ENCODE peak calls at places on chromosomes 11 and 22, in seven cellular contexts. U, F, H, G, T, K and I are unnamed samples.

GRCh38 chr22:42711895-42712837 is 8.5 kb downstream of the A4GALT start:
- DNase-seq in G (no peak), K (no peak), T (no peak), H (no peak), U (no peak), F (no peak), I (no peak)

GRCh38 chr22:28414017-28414416 is 265.6 kb downstream of the TTC28 start:
- DNase-seq in G (no peak), H (peak; percentile 72), K (no peak), T (peak; percentile 16), F (no peak), U (no peak), I (no peak)

GRCh38 chr22:17120281-17120680 is 879 bp downstream of the TMEM121B start:
- DNase-seq in G (peak; percentile 77), T (peak; percentile 66), U (peak; percentile 76), F (peak; percentile 19), H (peak; percentile 50), K (peak; percentile 57), I (no peak)

GRCh38 chr11:88284306-88285057 is 53.1 kb downstream of the CTSC start:
- DNase-seq in T (no peak), U (no peak), H (peak; percentile 68), G (no peak), K (no peak), F (peak; percentile 64), I (no peak)

GRCh38 chr11:93608280-93608862 is 53.1 kb upstream of the CEP295 start:
- DNase-seq in T (no peak), K (no peak), H (no peak), G (no peak), F (no peak), U (no peak), I (no peak)

GRCh38 chr11:64150481-64151239 is 15.3 kb downstream of the MACROD1 start:
- DNase-seq in H (no peak), U (no peak), F (no peak), K (no peak), T (no peak), G (no peak), I (no peak)

GRCh38 chr22:42742940-42743339 is 22.3 kb upstream of the A4GALT start:
- DNase-seq in U (no peak), G (no peak), F (peak; percentile 60), H (no peak), T (peak; percentile 40), K (peak; percentile 77), I (no peak)

GRCh38 chr22:35349368-35349703 is 31.6 kb upstream of the HMOX1 start:
- DNase-seq in F (no peak), H (no peak), K (no peak), G (no peak), T (no peak), U (no peak), I (no peak)

GRCh38 chr11:10742460-10743208 is 8.4 kb upstream of the CTR9 start:
- DNase-seq in T (peak; percentile 59), H (peak; percentile 45), U (no peak), F (peak; percentile 56), K (no peak), G (no peak), I (peak; percentile 66)

GRCh38 chr11:57434640-57435546 is 8.0 kb upstream of the SLC43A3 start:
- DNase-seq in H (peak; percentile 97), U (no peak), T (peak; percentile 93), G (no peak), K (no peak), F (peak; percentile 97), I (peak; percentile 94)

GRCh38 chr11:26442131-26442530 is 110.2 kb downstream of the ANO3 start:
- DNase-seq in K (no peak), G (no peak), U (no peak), H (peak; percentile 2), T (peak; percentile 97), F (peak; percentile 88), I (peak; percentile 54)

GRCh38 chr11:43447124-43447523 is 88.4 kb downstream of the TTC17 start:
- DNase-seq in H (peak; percentile 17), U (no peak), G (no peak), K (no peak), T (no peak), F (no peak), I (no peak)

GRCh38 chr11:118008271-118008903 is 22.2 kb downstream of the IL10RA start:
- DNase-seq in G (no peak), F (no peak), U (no peak), K (no peak), H (no peak), T (no peak), I (no peak)

GRCh38 chr22:20531404-20532181 is 24.2 kb downstream of the MED15 start:
- DNase-seq in K (peak; percentile 69), H (peak; percentile 86), G (no peak), F (peak; percentile 95), U (peak; percentile 84), T (peak; percentile 94), I (no peak)

GRCh38 chr11:118621071-118621815 is 13.8 kb downstream of the PHLDB1 start:
- DNase-seq in G (no peak), K (peak; percentile 91), H (peak; percentile 90), F (peak; percentile 86), U (peak; percentile 94), T (peak; percentile 94), I (no peak)

GRCh38 chr11:101180481-101180880 is 50.9 kb upstream of the PGR start:
- DNase-seq in G (no peak), K (no peak), U (no peak), T (no peak), H (no peak), F (no peak), I (no peak)

GRCh38 chr11:20397281-20397680 is 9.8 kb downstream of the PRMT3 start:
- DNase-seq in T (peak; percentile 60), U (no peak), F (peak; percentile 74), H (peak; percentile 80), G (no peak), K (peak; percentile 45), I (peak; percentile 17)

GRCh38 chr22:36086170-36086490 is 57.5 kb upstream of the RBFOX2 start:
- DNase-seq in H (no peak), F (peak; percentile 21), T (no peak), G (no peak), U (no peak), K (no peak), I (no peak)

GRCh38 chr11:95891423-95892177 is 32.3 kb downstream of the MTMR2 start:
- DNase-seq in F (peak; percentile 38), K (no peak), T (no peak), G (no peak), H (peak; percentile 76), U (no peak), I (no peak)

GRCh38 chr11:9138612-9139579 is 47.5 kb upstream of the SCUBE2 start:
- DNase-seq in F (peak; percentile 95), H (peak; percentile 86), U (peak; percentile 53), K (no peak), T (peak; percentile 92), G (no peak), I (peak; percentile 64)

GRCh38 chr11:110110854-110111253 is 17.7 kb downstream of the ZC3H12C start:
- DNase-seq in T (no peak), H (no peak), K (no peak), G (no peak), F (no peak), U (no peak), I (no peak)

GRCh38 chr22:26041931-26042330 is 127.3 kb upstream of the SEZ6L start:
- DNase-seq in G (no peak), K (no peak), T (no peak), U (no peak), H (no peak), F (no peak), I (no peak)

GRCh38 chr11:115961168-115962003 is 457.2 kb upstream of the CADM1 start:
- DNase-seq in K (peak; percentile 60), G (no peak), H (no peak), U (no peak), T (no peak), F (no peak), I (no peak)

GRCh38 chr11:64146036-64146943 is 19.6 kb downstream of the MACROD1 start:
- DNase-seq in U (peak; percentile 68), K (peak; percentile 52), T (peak; percentile 65), G (no peak), H (peak; percentile 53), F (peak; percentile 53), I (no peak)

GRCh38 chr22:35883028-35883620 is 145.5 kb downstream of the RBFOX2 start:
- DNase-seq in F (peak; percentile 53), H (peak; percentile 39), K (no peak), U (no peak), T (peak; percentile 73), G (no peak), I (no peak)

DNA sequence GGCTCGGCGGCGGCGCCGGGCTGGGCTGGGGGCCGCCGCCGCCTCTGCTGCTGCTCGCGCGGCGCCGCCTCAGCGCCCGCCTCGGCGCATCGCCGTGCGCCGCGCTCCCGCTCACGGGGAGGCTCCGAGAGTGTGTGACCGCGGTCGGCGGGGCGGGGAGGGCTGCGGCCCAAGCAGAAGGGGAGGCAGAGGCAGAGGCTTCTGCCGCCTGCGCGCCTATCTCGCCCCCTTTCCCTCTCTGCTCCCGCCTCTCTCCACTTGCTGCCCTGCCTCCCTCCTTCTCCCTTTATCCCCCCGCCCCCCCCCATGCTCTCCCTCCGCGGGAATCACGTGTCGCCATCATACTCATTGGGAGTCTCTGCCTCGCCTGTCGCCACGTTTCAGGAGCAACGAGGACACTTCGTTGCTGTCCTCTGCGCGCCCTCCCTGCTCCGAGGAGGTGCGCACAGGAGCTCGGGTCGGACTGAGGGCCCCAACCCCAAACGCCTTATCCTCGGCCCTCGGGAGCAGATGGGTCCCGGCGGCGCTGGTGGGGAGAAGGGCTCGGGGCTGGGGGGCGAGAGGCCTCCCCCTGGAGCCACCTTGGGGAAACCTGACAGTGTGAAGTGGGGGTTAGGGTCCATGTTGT is at the start of gene GUCY1A2:
- DNase-seq in T (peak; percentile 41), G (peak; percentile 38), U (peak; percentile 44), F (peak; percentile 9), K (peak; percentile 44), H (peak; percentile 5), I (no peak)
- H3K4me3 ChIP-seq in T (peak within 1 kb of the TSS; percentile 49), G (peak within 1 kb of the TSS; percentile 86), U (peak within 1 kb of the TSS; percentile 41), F (peak within 1 kb of the TSS; percentile 58), K (peak within 1 kb of the TSS; percentile 75), H (peak within 1 kb of the TSS; percentile 59), I (peak within 1 kb of the TSS; percentile 42)

DNA sequence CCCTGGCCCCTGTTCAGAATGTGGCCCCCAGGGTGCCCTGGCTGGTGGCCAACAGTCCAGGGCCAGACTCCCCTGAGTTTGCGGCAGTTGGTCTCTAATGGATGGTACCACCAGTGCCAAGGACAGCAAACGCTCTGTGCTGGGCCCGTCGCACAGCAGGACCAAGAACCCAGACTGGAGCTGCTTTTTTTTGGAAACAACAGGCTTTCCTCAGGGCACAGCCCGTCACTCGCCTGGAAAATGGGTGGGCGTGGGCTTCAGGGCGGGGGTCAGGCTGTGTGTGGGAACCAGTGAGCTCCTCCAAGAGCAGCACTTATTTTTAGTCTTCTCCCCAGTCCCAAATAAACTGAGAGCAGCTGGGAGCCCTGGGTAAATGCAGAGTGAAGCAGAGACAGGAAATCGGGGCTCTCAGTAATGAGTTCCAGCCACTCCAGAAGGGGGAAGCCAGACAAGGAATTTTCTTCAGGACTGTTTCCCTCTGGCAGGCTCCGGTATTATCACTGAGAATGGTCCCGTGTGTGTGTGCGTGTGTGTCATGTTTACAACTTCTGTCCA is 62.9 kb downstream of the PPFIBP2 start:
- DNase-seq in U (peak; percentile 75), F (peak; percentile 18), K (peak; percentile 40), G (no peak), T (peak; percentile 72), H (peak; percentile 39), I (no peak)
- H3K4me3 ChIP-seq in U (no peak overlapping the region), F (no peak overlapping the region), K (peak overlapping the region; percentile 2), G (no peak overlapping the region), T (peak overlapping the region; percentile 34), H (peak overlapping the region; percentile 46), I (peak overlapping the region; percentile 36)

GRCh38 chr11:69014084-69014935 is 1.3 kb upstream of the MRGPRF start:
- DNase-seq in U (peak; percentile 70), G (no peak), K (peak; percentile 80), T (peak; percentile 82), F (no peak), H (peak; percentile 34), I (no peak)
- H3K4me3 ChIP-seq in U (no peak overlapping the region), G (peak overlapping the region; percentile 31), K (no peak overlapping the region), T (peak overlapping the region; percentile 93), F (no peak overlapping the region), H (no peak overlapping the region), I (peak overlapping the region; percentile 69)

GRCh38 chr11:86799680-86800075 is 664 bp upstream of the PRSS23 start:
- DNase-seq in T (no peak), K (peak; percentile 70), G (no peak), H (peak; percentile 57), U (no peak), F (no peak), I (no peak)
- H3K4me3 ChIP-seq in T (peak overlapping the region; percentile 78), K (peak overlapping the region; percentile 78), G (peak overlapping the region; percentile 87), H (peak overlapping the region; percentile 73), U (peak overlapping the region; percentile 75), F (peak overlapping the region; percentile 88), I (peak overlapping the region; percentile 46)